ENCODE peak calls at places on chromosomes 11 and 22, in four cellular contexts. M, G, B and S are unnamed samples.

GRCh38 chr11:117833401-117833891 is 8.9 kb upstream of the FXYD2 start:
- DNase-seq in M (no peak), B (no peak), G (no peak), S (no peak)

GRCh38 chr11:1401656-1402221 is 12.0 kb downstream of the BRSK2 start:
- DNase-seq in M (peak), B (peak), G (peak), S (no peak)

GRCh38 chr11:119584193-119585037 is 144.6 kb downstream of the NECTIN1 start:
- DNase-seq in G (peak), M (peak), B (no peak), S (no peak)

GRCh38 chr11:77473001-77473800 is 693 bp downstream of the PAK1 start:
- DNase-seq in M (no peak), G (peak), B (no peak), S (peak)

GRCh38 chr11:64747961-64748715 is 4.2 kb upstream of the RASGRP2 start:
- DNase-seq in B (no peak), M (no peak), G (no peak), S (no peak)

GRCh38 chr11:71200172-71200716 is 52.1 kb downstream of the SHANK2 start:
- DNase-seq in G (no peak), B (no peak), M (no peak), S (no peak)

GRCh38 chr11:96314326-96315050 is 28.5 kb downstream of the MAML2 start:
- DNase-seq in M (no peak), G (no peak), B (no peak), S (peak)

GRCh38 chr11:46560300-46561025 is 33.4 kb downstream of the AMBRA1 start:
- DNase-seq in G (no peak), B (no peak), M (no peak), S (no peak)

GRCh38 chr22:22508274-22509176 is at the start of gene ZNF280B:
- DNase-seq in M (peak), G (peak), B (peak), S (peak)

GRCh38 chr11:7672960-7673723 is at the start of gene CYB5R2:
- DNase-seq in G (peak), B (no peak), M (peak), S (peak)

GRCh38 chr22:41367039-41367679 is 14.6 kb upstream of the TEF start:
- DNase-seq in M (peak), G (peak), B (peak), S (peak)

GRCh38 chr11:115679945-115680344 is 175.7 kb upstream of the CADM1 start:
- DNase-seq in M (no peak), B (no peak), G (no peak), S (no peak)

GRCh38 chr22:32695451-32695891 is 106.0 kb upstream of the TIMP3 start:
- DNase-seq in M (no peak), B (peak), G (no peak), S (peak)

GRCh38 chr11:70530010-70530409 is 131.7 kb downstream of the CTTN start:
- DNase-seq in G (no peak), M (no peak), B (no peak), S (no peak)

GRCh38 chr22:31544481-31545480 is 48.4 kb downstream of the SFI1 start:
- DNase-seq in M (no peak), G (no peak), B (peak), S (no peak)

GRCh38 chr11:81907996-81908395 is 825.7 kb downstream of the FAM181B start:
- DNase-seq in M (no peak), G (no peak), B (no peak), S (no peak)

GRCh38 chr11:94501522-94501921 is 7.7 kb downstream of the ANKRD49 start:
- DNase-seq in G (no peak), M (no peak), B (no peak), S (no peak)

GRCh38 chr11:2902784-2903671 is 17.5 kb upstream of the CDKN1C start:
- DNase-seq in M (no peak), G (no peak), B (peak), S (peak)

GRCh38 chr11:84234462-84235202 is 948.5 kb upstream of the CCDC90B start:
- DNase-seq in G (no peak), B (no peak), M (no peak), S (no peak)

GRCh38 chr22:28909375-28909774 is 26.0 kb downstream of the ZNRF3 start:
- DNase-seq in M (peak), G (no peak), B (no peak), S (no peak)

GRCh38 chr11:84480151-84480550 is 1147.0 kb downstream of the DLG2 start:
- DNase-seq in B (no peak), G (no peak), M (no peak), S (no peak)

GRCh38 chr11:61914471-61915171 is 2.7 kb downstream of the RAB3IL1 start:
- DNase-seq in G (no peak), B (no peak), M (no peak), S (no peak)

GRCh38 chr11:211295-211694 is 3.8 kb downstream of the RIC8A start:
- DNase-seq in B (no peak), M (no peak), G (no peak), S (no peak)

GRCh38 chr11:94649254-94649653 is 82.1 kb downstream of the PIWIL4 start:
- DNase-seq in B (no peak), M (no peak), G (no peak), S (no peak)

GRCh38 chr11:10324474-10324873 is 19.6 kb downstream of the ADM start:
- DNase-seq in G (no peak), B (no peak), M (no peak), S (no peak)

GRCh38 chr11:88709567-88709966 is 356.2 kb downstream of the GRM5 start:
- DNase-seq in B (no peak), G (no peak), M (no peak), S (no peak)

GRCh38 chr11:121119444-121119843 is 18.4 kb downstream of the TECTA start:
- DNase-seq in B (no peak), G (no peak), M (no peak), S (no peak)

GRCh38 chr11:77590194-77590591 is 440 bp downstream of the AQP11 start:
- DNase-seq in M (no peak), G (peak), B (peak), S (peak)

GRCh38 chr22:33917744-33918406 is 2.4 kb downstream of the LARGE1 start:
- DNase-seq in B (peak), G (peak), M (no peak), S (no peak)

GRCh38 chr11:133710681-133711240 is 134.6 kb downstream of the SPATA19 start:
- DNase-seq in B (no peak), M (no peak), G (no peak), S (no peak)

GRCh38 chr11:1553808-1554594 is 18.1 kb downstream of the DUSP8 start:
- DNase-seq in B (no peak), G (peak), M (no peak), S (no peak)

GRCh38 chr22:28442951-28443876 is 236.4 kb downstream of the TTC28 start:
- DNase-seq in G (peak), M (no peak), B (peak), S (no peak)

GRCh38 chr22:17774928-17775675 is 833 bp upstream of the BID start:
- DNase-seq in G (no peak), B (no peak), M (no peak), S (no peak)

GRCh38 chr22:17777717-17778044 is 3.4 kb upstream of the BID start:
- DNase-seq in B (no peak), M (no peak), G (no peak), S (no peak)

GRCh38 chr22:17778412-17778976 is 4.2 kb upstream of the BID start:
- DNase-seq in B (no peak), G (no peak), M (no peak), S (no peak)

GRCh38 chr22:17775781-17776470 is 1.7 kb upstream of the BID start:
- DNase-seq in M (no peak), G (no peak), B (no peak), S (no peak)

GRCh38 chr22:17777005-17777716 is 2.9 kb upstream of the BID start:
- DNase-seq in M (peak), B (peak), G (no peak), S (no peak)
- TF ChIP-seq NR3C1 in M (no peak), B (no peak), G (no peak), S (no peak)

GRCh38 chr11:109026891-109027489 is 362.1 kb downstream of the DDX10 start:
- DNase-seq in B (no peak), M (no peak), G (no peak), S (no peak)
- TF ChIP-seq NR3C1 in B (no peak), M (no peak), G (no peak), S (no peak)

DNA sequence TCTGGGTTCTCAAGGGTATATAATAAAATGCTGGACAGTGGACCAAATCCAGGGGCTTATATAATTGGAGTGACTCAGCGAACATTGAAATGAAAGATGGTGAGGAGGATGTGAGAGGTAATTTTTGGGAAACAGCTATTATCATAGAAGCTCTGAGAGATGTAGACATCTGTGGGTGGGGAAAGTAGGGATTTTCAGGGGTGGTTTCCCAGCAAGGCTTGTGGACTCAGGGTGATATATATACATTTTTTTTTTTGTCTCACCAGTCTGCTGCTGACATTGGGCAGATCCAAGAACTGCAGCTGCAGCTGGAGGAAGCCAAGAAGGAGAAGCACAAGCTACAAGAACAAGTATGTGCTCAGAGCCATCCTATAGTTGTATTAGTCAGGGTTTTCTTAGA is 208.1 kb downstream of the MYO18B start:
- DNase-seq in B (no peak), G (no peak), M (no peak), S (no peak)
- TF ChIP-seq NR3C1 in B (no peak), G (no peak), M (no peak), S (no peak)

DNA sequence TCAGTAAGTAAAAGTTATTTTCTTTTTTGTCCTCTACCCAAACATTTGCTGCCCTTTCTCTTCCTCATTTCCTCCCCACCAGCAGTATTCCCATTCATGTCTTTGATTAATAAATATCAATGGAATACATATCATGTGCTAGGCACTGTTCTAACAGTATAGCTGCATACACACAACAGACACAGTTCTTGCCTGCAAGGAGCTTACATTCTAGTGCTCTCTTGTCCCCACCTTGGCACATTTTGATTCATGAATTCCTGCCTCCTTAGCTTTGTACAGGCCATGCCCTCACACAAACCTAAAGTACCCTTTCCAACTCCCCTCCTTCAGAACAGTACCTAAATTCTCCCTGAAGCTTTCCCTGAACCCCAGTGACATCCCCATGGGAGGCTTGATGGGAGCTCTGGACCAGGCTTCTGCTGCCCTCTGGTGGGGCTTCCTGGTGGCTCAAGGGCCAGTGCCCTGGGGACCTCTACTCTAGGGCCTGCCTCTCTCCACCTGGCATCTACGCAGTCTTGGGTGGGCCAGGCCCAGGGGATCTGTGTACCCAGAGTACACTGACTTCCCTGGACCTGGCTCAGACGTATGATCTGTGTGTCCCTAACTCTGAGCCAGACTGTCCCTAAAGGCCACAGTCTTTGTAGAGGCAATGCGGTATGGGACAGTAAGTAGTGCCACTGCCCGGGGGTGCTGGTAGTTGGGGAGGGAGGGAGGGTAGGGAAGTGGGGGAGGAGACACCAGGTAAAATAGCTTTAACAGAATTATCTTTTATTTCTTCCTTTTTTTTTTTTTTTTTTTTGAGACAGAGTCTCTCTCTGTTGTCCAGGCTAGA is 14.1 kb downstream of the RPS13 start:
- DNase-seq in B (peak), G (peak), M (peak), S (peak)
- TF ChIP-seq NR3C1 in B (no peak), G (no peak), M (no peak), S (no peak)

GRCh38 chr22:17135153-17135760 is 14.1 kb upstream of the TMEM121B start:
- DNase-seq in G (no peak), B (no peak), M (no peak), S (no peak)

GRCh38 chr22:17130199-17130598 is 9.0 kb upstream of the TMEM121B start:
- DNase-seq in G (no peak), M (no peak), B (no peak), S (no peak)

GRCh38 chr22:17132112-17132511 is 11.0 kb upstream of the TMEM121B start:
- DNase-seq in B (no peak), G (no peak), M (no peak), S (no peak)

GRCh38 chr22:17133137-17133536 is 12.0 kb upstream of the TMEM121B start:
- DNase-seq in B (no peak), M (no peak), G (no peak), S (no peak)

GRCh38 chr22:17131686-17132085 is 10.5 kb upstream of the TMEM121B start:
- DNase-seq in G (peak), B (no peak), M (no peak), S (no peak)
- TF ChIP-seq NR3C1 in G (no peak), B (no peak), M (no peak), S (no peak)

GRCh38 chr11:85751738-85752137 is 59.2 kb downstream of the SYTL2 start:
- DNase-seq in B (no peak), G (no peak), M (no peak), S (no peak)

GRCh38 chr11:85749884-85750283 is 61.1 kb downstream of the SYTL2 start:
- DNase-seq in B (no peak), G (no peak), M (no peak), S (no peak)

GRCh38 chr11:85749287-85749834 is 61.6 kb downstream of the SYTL2 start:
- DNase-seq in M (no peak), B (no peak), G (no peak), S (no peak)

GRCh38 chr11:85752201-85752889 is 58.6 kb downstream of the SYTL2 start:
- DNase-seq in M (no peak), G (no peak), B (no peak), S (no peak)

GRCh38 chr11:85750646-85751045 is 60.3 kb downstream of the SYTL2 start:
- DNase-seq in G (no peak), B (no peak), M (no peak), S (no peak)
- TF ChIP-seq NR3C1 in G (no peak), B (no peak), M (no peak), S (no peak)